ENCODE peak calls at places on chromosomes 7 and 10, in nine cellular contexts. I is HCT116; Y is heart right ventricle; Q is GM12865; X is fibroblast of mammary gland; P is cardiac fibroblast; Z is stomach; F is CD8-positive, alpha-beta T cell; E is foreskin fibroblast. D is an unnamed sample.

GRCh38 chr7:158559356-158559755 is 28.3 kb downstream of the PTPRN2 start:
- DNase-seq in Q (no peak), F (no peak), Y (no peak), X (no peak), E (no peak), P (no peak), Z (no peak), I (no peak), D (no peak)

GRCh38 chr10:6173203-6173602 is 29.5 kb upstream of the PFKFB3 start:
- DNase-seq in E (no peak), X (no peak), P (no peak), I (no peak), Y (no peak), F (peak), Q (peak), Z (no peak), D (no peak)

GRCh38 chr7:55400191-55400590 is 35.1 kb downstream of the LANCL2 start:
- DNase-seq in E (peak), Q (no peak), Z (no peak), I (no peak), F (no peak), P (no peak), X (no peak), Y (no peak), D (no peak)

GRCh38 chr10:102959399-102959798 is 41.3 kb downstream of the CNNM2 start:
- DNase-seq in Q (no peak), P (no peak), F (no peak), X (no peak), Z (no peak), I (no peak), E (no peak), Y (no peak), D (no peak)

GRCh38 chr10:119539359-119539651 is 3.2 kb downstream of the RGS10 start:
- DNase-seq in Q (no peak), I (no peak), P (no peak), E (no peak), Z (no peak), Y (no peak), F (no peak), X (no peak), D (no peak)

GRCh38 chr10:1202343-1202742 is 146.2 kb downstream of the WDR37 start:
- DNase-seq in I (no peak), Y (no peak), Q (no peak), Z (no peak), P (no peak), F (no peak), E (no peak), X (no peak), D (no peak)

GRCh38 chr7:104442461-104442860 is 114.1 kb downstream of the LHFPL3 start:
- DNase-seq in Z (no peak), F (no peak), X (no peak), Q (no peak), Y (no peak), P (no peak), I (no peak), E (no peak), D (no peak)

GRCh38 chr7:16816820-16817219 is 12.0 kb upstream of the AGR2 start:
- DNase-seq in X (no peak), F (no peak), E (no peak), Y (no peak), P (no peak), Q (no peak), I (no peak), Z (no peak), D (no peak)

GRCh38 chr10:51010977-51011376 is 63.3 kb upstream of the PRKG1 start:
- DNase-seq in I (peak), Q (peak), P (peak), F (no peak), Z (no peak), Y (no peak), E (no peak), X (peak), D (no peak)

GRCh38 chr7:29196971-29197370 is 2.4 kb downstream of the CHN2 start:
- DNase-seq in P (no peak), I (no peak), Z (no peak), Y (no peak), X (no peak), F (no peak), E (no peak), Q (no peak), D (no peak)

GRCh38 chr7:131603932-131604331 is 47.5 kb upstream of the PODXL start:
- DNase-seq in Y (no peak), Q (no peak), X (no peak), F (no peak), I (no peak), Z (no peak), E (no peak), P (no peak), D (no peak)
- H3K4me3 ChIP-seq in Y (no peak), Q (no peak), X (no peak), F (no peak), I (no peak), Z (no peak), E (no peak), P (no peak), D (no peak)

DNA sequence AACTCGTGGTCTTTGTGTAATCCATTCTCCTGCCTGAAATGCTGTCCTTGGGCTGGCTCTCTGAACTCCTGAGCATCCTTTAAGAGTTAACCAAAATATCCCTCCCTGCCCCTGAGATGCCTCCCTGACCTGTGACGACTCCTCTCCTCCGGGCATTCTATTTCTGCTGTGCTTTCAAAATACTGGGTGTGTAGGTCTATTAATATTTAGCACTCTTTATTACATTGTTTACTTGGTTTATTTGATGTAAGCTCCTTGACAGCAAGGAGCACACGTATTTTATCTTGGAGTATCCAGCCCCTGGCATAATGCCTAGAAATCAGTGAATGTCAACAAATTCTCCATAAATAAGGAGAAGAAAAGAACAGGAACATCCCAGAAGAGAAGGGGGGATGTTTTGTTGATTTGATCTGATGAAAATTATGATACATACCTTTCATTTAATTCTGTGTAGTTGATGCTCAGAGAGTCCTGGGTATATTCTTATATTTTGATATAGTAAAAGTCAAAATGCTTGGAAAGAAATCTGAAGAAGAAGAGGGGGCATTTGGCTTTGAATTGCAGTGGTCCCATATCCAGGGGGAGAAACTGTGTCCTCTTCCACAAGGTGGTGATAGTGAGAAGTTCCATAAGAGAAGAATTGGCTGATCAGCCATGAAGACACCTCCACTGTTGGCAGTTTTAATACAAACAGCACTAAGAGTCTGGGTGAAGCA is 107.7 kb upstream of the MPP7 start:
- DNase-seq in Y (no peak), E (no peak), X (no peak), I (no peak), F (no peak), Z (no peak), Q (no peak), P (no peak), D (no peak)
- TF ChIP-seq CTCF in Y (no peak), E (peak), X (peak), I (no peak), F (no peak), Z (no peak), Q (peak), P (peak), D (peak)

GRCh38 chr10:60573342-60573741 is 183.7 kb upstream of the ANK3 start:
- DNase-seq in Z (no peak), P (peak), I (no peak), Y (no peak), Q (peak), F (no peak), E (no peak), X (no peak), D (no peak)

GRCh38 chr10:60574388-60574787 is 184.7 kb upstream of the ANK3 start:
- DNase-seq in F (no peak), X (no peak), Y (no peak), Z (no peak), P (no peak), Q (no peak), E (no peak), I (no peak), D (no peak)

GRCh38 chr10:60570941-60571340 is 181.3 kb upstream of the ANK3 start:
- DNase-seq in Q (no peak), Z (no peak), E (no peak), Y (no peak), F (no peak), I (no peak), X (no peak), P (no peak), D (no peak)

GRCh38 chr10:60570272-60570865 is 180.7 kb upstream of the ANK3 start:
- DNase-seq in F (no peak), P (no peak), Z (no peak), I (no peak), Y (no peak), X (no peak), E (no peak), Q (no peak), D (no peak)

DNA sequence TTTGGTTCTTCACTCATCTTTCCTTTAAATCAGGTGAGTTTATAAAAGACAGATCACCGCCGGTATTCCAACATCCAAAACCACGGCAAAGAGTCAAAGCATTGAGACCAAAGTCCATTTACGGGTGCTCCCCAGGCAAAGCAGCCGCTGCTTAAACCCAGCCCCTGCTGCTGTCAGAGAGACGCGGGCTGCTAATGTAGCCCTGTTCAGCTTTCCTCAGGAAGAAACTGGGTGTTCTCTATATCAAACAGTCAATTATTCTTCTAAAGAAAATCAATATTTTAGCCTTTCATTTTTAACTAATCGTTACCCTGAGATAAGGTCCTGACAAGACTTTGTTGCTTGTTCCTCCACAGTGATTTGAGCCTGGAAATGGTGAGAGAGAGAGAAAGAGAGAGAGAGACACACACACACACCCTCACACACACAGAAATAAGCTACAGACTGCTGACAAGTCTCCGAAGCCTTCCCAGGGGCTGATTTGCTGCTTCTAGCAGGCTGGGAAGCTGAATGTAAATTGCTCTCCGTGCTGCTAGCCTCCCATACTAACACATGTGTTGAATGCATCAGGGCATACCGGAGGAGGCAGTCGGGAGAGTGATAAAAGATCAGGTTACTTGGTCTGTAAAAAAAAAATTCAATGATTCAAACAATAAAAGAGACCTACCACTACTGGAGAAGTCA is 183.0 kb upstream of the ANK3 start:
- DNase-seq in X (peak), P (peak), I (no peak), F (no peak), Q (no peak), Y (peak), E (peak), Z (peak), D (peak)
- H3K4me3 ChIP-seq in X (peak), P (peak), I (no peak), F (no peak), Q (no peak), Y (peak), E (peak), Z (peak), D (peak)

GRCh38 chr10:122510736-122511135 is 49.4 kb downstream of the HTRA1 start:
- DNase-seq in P (no peak), E (no peak), Z (no peak), Y (no peak), F (no peak), X (no peak), Q (no peak), I (no peak), D (no peak)
- TF ChIP-seq CTCF in P (no peak), E (no peak), Z (no peak), Y (no peak), F (peak), X (no peak), Q (no peak), I (no peak), D (no peak)

DNA sequence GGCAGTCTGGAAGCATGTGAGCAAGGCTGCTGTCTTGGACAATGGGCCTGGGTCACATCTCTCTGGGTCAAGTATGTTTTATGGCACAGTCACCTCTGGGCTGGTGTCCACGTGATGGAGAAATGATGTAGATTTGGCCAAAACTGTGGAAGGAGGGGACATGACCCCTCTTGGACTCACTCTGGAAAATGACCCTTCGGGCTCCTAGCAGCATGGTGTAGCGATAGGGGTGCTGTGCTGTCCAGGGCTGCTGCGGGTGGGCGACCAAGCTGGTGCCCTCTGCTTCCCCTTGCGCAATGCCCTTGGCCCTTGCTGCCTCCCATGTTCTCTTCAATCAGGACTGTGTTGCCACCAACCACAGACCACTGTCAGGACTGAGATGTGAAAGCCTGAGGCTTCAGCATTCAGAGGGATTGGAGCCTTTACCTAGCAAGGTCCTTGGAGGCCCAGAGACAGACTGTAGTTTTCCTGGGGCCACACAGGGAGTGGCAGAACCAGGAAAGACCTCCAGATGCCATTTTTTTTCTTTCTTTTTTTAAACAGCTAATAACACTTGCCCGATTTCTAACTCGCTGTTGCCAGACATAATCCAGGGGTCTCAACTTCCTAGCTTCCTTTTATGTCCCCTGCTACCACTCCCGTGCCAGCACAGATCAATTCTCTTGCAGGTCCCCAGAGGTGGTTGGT is 6.1 kb downstream of the CYP26A1 start:
- DNase-seq in Z (no peak), Y (no peak), Q (no peak), P (no peak), E (no peak), X (no peak), I (no peak), F (no peak), D (no peak)
- H3K4me3 ChIP-seq in Z (no peak), Y (no peak), Q (no peak), P (no peak), E (peak), X (no peak), I (peak), F (no peak), D (no peak)

GRCh38 chr7:98280791-98281756 is at the start of gene BRI3:
- DNase-seq in Q (peak), X (peak), P (peak), E (peak), Z (peak), Y (peak), I (peak), F (peak), D (no peak)
- TF ChIP-seq CTCF in Q (no peak), X (no peak), P (no peak), E (no peak), Z (no peak), Y (no peak), I (no peak), F (no peak), D (no peak)

DNA sequence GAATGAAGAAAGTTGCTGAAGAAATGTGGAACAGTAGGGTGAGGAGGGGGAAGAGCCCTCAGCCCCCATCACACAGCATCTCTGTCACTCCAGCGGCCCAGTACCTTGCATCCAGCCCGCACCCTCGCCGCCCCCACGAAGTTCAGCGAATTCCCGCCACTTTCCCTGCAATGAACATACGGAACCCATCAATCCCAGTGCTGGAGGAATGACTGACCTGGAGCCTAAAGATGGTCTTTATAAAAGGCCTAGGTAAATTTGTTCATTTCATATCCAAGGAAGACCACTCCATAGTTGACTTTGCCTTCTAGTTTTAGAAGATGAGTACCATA is 782 bp upstream of the KIF5B start:
- DNase-seq in X (no peak), F (no peak), Q (no peak), I (no peak), Z (no peak), Y (no peak), P (no peak), E (no peak), D (no peak)
- H3K4me3 ChIP-seq in X (peak), F (peak), Q (peak), I (peak), Z (peak), Y (peak), P (peak), E (peak), D (peak)

GRCh38 chr7:11082552-11083213 is 109.0 kb downstream of the PHF14 start:
- DNase-seq in Z (no peak), F (no peak), E (no peak), Q (no peak), P (peak), X (no peak), Y (no peak), I (no peak), D (no peak)
- TF ChIP-seq CTCF in Z (no peak), F (no peak), E (no peak), Q (no peak), P (no peak), X (no peak), Y (no peak), I (no peak), D (no peak)

GRCh38 chr10:36089790-36090391 is 447.8 kb upstream of the FZD8 start:
- DNase-seq in F (no peak), Q (peak), E (no peak), P (no peak), Y (peak), I (no peak), Z (no peak), X (no peak), D (no peak)
- H3K4me3 ChIP-seq in F (no peak), Q (no peak), E (no peak), P (no peak), Y (no peak), I (no peak), Z (no peak), X (no peak), D (no peak)

D was measured in HFF-Myc.